ENCODE peak calls at places on chromosomes 7 and 10, in five cellular contexts. I is DND-41, A is HepG2, W is SK-N-SH, J is fibroblast of lung. F is an unnamed sample. For H3K27me3, the result is how much of the 10 kb centered on the place peaks cover.

GRCh38 chr7:28112056-28112455 is 68.5 kb downstream of the JAZF1 start:
- DNase-seq in I (no peak), A (no peak), W (peak), J (no peak), F (no peak)

GRCh38 chr10:110840225-110840922 is 31.4 kb upstream of the PDCD4 start:
- DNase-seq in I (no peak), A (peak), W (no peak), J (no peak), F (peak)

GRCh38 chr7:68925241-68925640 is 673.0 kb upstream of the AUTS2 start:
- DNase-seq in I (no peak), A (no peak), W (no peak), J (no peak), F (no peak)

GRCh38 chr10:90087197-90088007 is 386.0 kb downstream of the KIF20B start:
- DNase-seq in I (no peak), A (no peak), W (no peak), J (peak), F (no peak)

GRCh38 chr10:13784067-13784466 is 197.3 kb downstream of the PRPF18 start:
- DNase-seq in I (no peak), A (no peak), W (no peak), J (peak), F (no peak)

GRCh38 chr7:70647801-70648491 is 484.0 kb upstream of the GALNT17 start:
- DNase-seq in I (peak), A (no peak), W (no peak), J (peak), F (peak)

GRCh38 chr10:78336402-78336791 is 302.7 kb downstream of the RPS24 start:
- DNase-seq in I (no peak), A (no peak), W (no peak), J (peak), F (peak)

GRCh38 chr10:17041626-17042520 is 87.7 kb downstream of the CUBN start:
- DNase-seq in I (no peak), A (no peak), W (no peak), J (peak), F (no peak)

GRCh38 chr7:157947504-157947903 is 610.7 kb downstream of the DNAJB6 start:
- DNase-seq in I (no peak), A (no peak), W (no peak), J (no peak), F (no peak)

GRCh38 chr10:30827531-30828120 is 198.1 kb upstream of the LYZL2 start:
- DNase-seq in I (no peak), A (no peak), W (no peak), J (peak), F (no peak)

GRCh38 chr10:79058899-79059771 is 9.6 kb upstream of the ZMIZ1 start:
- DNase-seq in I (no peak), A (peak), W (peak), J (no peak), F (peak)

GRCh38 chr7:108165726-108166125 is 35.6 kb upstream of the LAMB4 start:
- DNase-seq in I (no peak), A (no peak), W (no peak), J (no peak), F (no peak)

GRCh38 chr7:66366701-66367100 is 161.6 kb downstream of the TPST1 start:
- DNase-seq in I (no peak), A (no peak), W (no peak), J (no peak), F (no peak)

GRCh38 chr7:31466036-31466435 is 47.9 kb upstream of the ITPRID1 start:
- DNase-seq in I (no peak), A (no peak), W (no peak), J (no peak), F (no peak)

GRCh38 chr7:73704640-73705550 is 14.6 kb downstream of the STX1A start:
- DNase-seq in I (no peak), A (no peak), W (peak), J (peak), F (no peak)

GRCh38 chr10:133357293-133358151 is at the start of gene FUOM:
- DNase-seq in I (peak), A (peak), W (peak), J (peak), F (no peak)

GRCh38 chr7:98774893-98775292 is 94.9 kb downstream of the TMEM130 start:
- DNase-seq in I (no peak), A (no peak), W (peak), J (no peak), F (no peak)

GRCh38 chr10:72297281-72297967 is 23.7 kb downstream of the DDIT4 start:
- DNase-seq in I (peak), A (no peak), W (no peak), J (peak), F (peak)

GRCh38 chr7:124989911-124990310 is 60.3 kb upstream of the POT1 start:
- DNase-seq in I (no peak), A (no peak), W (no peak), J (peak), F (no peak)

GRCh38 chr10:77230194-77230593 is 407.4 kb downstream of the KCNMA1 start:
- DNase-seq in I (no peak), A (no peak), W (no peak), J (peak), F (no peak)

GRCh38 chr7:155998328-155998691 is 186.0 kb upstream of the SHH start:
- DNase-seq in I (peak), A (no peak), W (no peak), J (no peak), F (no peak)

GRCh38 chr10:80921032-80921431 is 383.3 kb downstream of the SH2D4B start:
- DNase-seq in I (no peak), A (no peak), W (no peak), J (no peak), F (no peak)

DNA sequence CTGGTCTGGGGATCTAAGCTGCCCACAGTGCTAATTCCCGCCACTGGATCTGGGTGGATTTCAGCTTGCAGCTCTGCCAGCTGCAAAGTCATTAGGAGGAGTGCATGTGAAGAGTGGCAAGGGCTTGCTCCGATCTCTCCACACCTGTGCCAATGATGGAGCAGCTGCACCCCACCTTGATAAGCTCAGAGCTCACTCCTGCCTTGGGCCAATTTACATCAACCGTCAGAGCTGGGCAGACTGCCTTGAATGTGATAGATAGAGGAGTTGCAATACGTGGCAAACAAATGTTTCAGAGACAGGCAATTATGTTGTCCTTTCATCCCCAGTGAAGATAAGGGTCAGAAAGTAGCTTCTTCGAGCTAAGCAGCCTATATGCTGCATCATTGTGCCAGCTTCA is 379.9 kb downstream of the SH2D4B start:
- DNase-seq in I (no peak), A (no peak), W (no peak), J (no peak), F (no peak)
- H3K27me3 ChIP-seq in I (under half), A (under half), W (under half), J (under half), F (under half)

GRCh38 chr10:69088471-69088769 is 517 bp downstream of the SRGN start:
- DNase-seq in I (no peak), A (no peak), W (no peak), J (no peak), F (no peak)
- H3K9ac ChIP-seq in I (peak), A (no peak), W (no peak), J (no peak), F (peak)

DNA sequence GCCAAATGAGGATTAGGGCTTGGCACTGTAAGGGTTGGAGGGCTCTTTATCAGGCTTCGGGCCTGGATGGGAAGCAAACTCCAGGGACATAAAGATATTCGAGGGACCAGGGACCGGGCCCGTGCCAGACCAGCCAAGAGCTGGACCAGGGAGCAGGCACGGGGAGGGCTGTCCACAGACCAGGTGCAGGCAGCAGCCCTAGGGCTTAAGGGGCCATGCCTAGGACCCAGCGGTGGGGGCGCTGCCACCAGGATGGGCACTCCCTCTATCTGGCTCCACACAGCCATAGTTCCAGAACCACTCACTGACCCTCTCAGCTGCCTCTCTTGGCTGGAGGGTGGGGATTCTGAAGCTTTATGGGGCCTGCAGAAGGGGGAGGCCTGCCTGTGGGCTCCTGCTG is 32.9 kb downstream of the FAM241B start:
- DNase-seq in I (no peak), A (no peak), W (peak), J (no peak), F (no peak)
- H3K27me3 ChIP-seq in I (under half), A (under half), W (half or more), J (under half), F (under half)

GRCh38 chr10:98274562-98274961 is 6.6 kb upstream of the LOXL4 start:
- DNase-seq in I (no peak), A (no peak), W (no peak), J (no peak), F (no peak)
- H3K9ac ChIP-seq in I (no peak), A (no peak), W (no peak), J (no peak), F (no peak)

DNA sequence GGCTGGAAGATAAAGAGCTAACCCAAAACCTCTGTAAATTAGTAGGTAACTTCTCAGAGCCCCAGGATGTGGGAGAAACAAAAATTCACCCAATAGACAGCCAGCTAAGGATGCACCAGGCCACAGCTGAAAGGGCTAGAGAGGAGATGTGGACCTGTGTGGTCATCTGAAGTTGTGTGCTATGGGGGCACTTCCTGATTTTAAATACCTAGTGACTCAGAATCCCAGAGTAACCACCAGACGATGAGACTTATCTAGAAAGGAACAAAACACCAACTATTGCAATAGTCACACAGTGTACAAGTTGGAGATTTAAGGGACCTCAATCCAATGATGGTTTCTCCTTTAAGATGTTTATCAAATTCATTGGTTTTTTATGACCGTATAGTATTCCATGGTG is 408.3 kb upstream of the ANKRD30A start:
- DNase-seq in I (no peak), A (no peak), W (no peak), J (no peak), F (no peak)
- H3K27me3 ChIP-seq in I (under half), A (under half), W (under half), J (under half), F (under half)

GRCh38 chr7:7817748-7818147 is 99.3 kb upstream of the RPA3 start:
- DNase-seq in I (no peak), A (no peak), W (no peak), J (no peak), F (no peak)

GRCh38 chr7:7821517-7821916 is 103.1 kb upstream of the RPA3 start:
- DNase-seq in I (no peak), A (no peak), W (no peak), J (no peak), F (no peak)

GRCh38 chr7:7820409-7820808 is 102.0 kb upstream of the RPA3 start:
- DNase-seq in I (no peak), A (no peak), W (no peak), J (no peak), F (no peak)

GRCh38 chr7:7820939-7821338 is 102.5 kb upstream of the RPA3 start:
- DNase-seq in I (no peak), A (no peak), W (no peak), J (no peak), F (no peak)

DNA sequence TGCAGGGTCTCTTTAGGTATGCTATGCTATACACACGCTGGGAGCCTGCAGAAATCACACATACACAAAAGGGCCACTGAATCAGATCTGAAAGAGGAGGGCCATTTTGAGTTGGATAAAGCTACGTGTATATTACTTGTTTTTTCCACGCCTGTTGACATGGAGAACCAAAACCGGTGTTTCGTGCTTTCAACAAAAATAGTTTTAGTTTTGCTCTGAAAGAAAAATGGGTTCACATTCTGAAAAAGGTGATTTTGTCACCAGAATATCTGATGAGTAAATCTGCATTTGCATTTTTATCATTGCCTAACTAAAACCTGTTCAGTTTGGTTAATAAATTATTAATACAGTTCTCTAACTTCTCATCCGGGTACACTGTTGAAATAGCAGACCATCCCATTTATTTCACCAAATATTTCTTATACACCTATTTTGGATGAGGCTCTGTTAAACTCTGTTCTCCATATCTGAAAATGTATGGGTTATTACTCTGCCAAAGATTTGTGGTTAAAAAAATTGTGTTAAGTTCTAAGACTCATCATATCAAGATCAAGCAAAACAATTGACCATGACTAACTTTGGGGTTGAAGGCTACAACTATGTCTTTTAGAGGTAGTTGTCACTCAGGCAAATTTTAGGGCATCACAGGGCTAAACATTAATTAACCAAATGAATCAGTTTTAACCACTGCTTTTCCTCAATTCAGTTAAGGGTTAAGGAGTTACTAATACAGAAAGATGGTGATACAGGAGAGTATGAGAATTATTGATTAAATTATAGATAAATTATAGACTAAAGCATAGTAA is 101.2 kb upstream of the RPA3 start:
- DNase-seq in I (no peak), A (no peak), W (no peak), J (peak), F (no peak)
- H3K9ac ChIP-seq in I (no peak), A (no peak), W (no peak), J (no peak), F (no peak)

GRCh38 chr10:122962405-122962804 is 8.4 kb upstream of the C10orf88 start:
- DNase-seq in I (no peak), A (no peak), W (no peak), J (peak), F (no peak)
- H3K27me3 ChIP-seq in I (under half), A (under half), W (under half), J (under half), F (under half)

DNA sequence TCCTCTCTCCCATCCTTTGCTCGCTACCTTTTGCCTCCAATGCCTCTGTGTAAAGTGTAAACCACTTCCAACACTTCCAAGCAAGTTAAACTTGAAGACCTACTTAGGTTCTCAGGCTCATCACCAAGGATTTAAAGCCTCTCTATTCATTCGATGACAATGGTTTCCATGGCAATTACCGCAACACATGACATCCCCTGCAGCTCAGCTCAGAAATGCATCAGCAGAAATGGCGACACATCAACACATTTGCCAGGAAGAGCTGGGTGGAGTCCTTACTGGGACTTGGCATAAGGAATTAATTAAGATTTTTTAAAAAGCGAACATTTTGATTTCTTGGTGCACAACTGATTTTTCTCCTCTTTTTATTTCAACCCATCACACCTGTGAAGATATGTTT is 453.6 kb upstream of the CELF2 start:
- DNase-seq in I (no peak), A (no peak), W (no peak), J (no peak), F (no peak)
- H3K9ac ChIP-seq in I (no peak), A (no peak), W (no peak), J (no peak), F (no peak)

GRCh38 chr10:131559450-131559911 is 248.0 kb upstream of the TCERG1L start:
- DNase-seq in I (no peak), A (no peak), W (no peak), J (no peak), F (no peak)

GRCh38 chr10:131560726-131561390 is 249.3 kb upstream of the TCERG1L start:
- DNase-seq in I (no peak), A (no peak), W (no peak), J (no peak), F (no peak)

GRCh38 chr10:131560166-131560565 is 248.6 kb upstream of the TCERG1L start:
- DNase-seq in I (no peak), A (no peak), W (no peak), J (no peak), F (no peak)

GRCh38 chr10:131556897-131557500 is 245.5 kb upstream of the TCERG1L start:
- DNase-seq in I (no peak), A (no peak), W (no peak), J (no peak), F (no peak)

GRCh38 chr10:131561897-131562296 is 250.4 kb upstream of the TCERG1L start:
- DNase-seq in I (no peak), A (no peak), W (no peak), J (no peak), F (no peak)
- H3K27me3 ChIP-seq in I (under half), A (under half), W (under half), J (under half), F (under half)

GRCh38 chr7:2381227-2381626 is 22.2 kb upstream of the CHST12 start:
- DNase-seq in I (no peak), A (no peak), W (no peak), J (no peak), F (no peak)

GRCh38 chr7:2383543-2384274 is 19.7 kb upstream of the CHST12 start:
- DNase-seq in I (no peak), A (no peak), W (peak), J (no peak), F (no peak)

GRCh38 chr7:2379821-2380450 is 23.5 kb upstream of the CHST12 start:
- DNase-seq in I (no peak), A (no peak), W (no peak), J (no peak), F (no peak)

GRCh38 chr7:2380461-2380860 is 22.9 kb upstream of the CHST12 start:
- DNase-seq in I (no peak), A (no peak), W (no peak), J (no peak), F (no peak)

DNA sequence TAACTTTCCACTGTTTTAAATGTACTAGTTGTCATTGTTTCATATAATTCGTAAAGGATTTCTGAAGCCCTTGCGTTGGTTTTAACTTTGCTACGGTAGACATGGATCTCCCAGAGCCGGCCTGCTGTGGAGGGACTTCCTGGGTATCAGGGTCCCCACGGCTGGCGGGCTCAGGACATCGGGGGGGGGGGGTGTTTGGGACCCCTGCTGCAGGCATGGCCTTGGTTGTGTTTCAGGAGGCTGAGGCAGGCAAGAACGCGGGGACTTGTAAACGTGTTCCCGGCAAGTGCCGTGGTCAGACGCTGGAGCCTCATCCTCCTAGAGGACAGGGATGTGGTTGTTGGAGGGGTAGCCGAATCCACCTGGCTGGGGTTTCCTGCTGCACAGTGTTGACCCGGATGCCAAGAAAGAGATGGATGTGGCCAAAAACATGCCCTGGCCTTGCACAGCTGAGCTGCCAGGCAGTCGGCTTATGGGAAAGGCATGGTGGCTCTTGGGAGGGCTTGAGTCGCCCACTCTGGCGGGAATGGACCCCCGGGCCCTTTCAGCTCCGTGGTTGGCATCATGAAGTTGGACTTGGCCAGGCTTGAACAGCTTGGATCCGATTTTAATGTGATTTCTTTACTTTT is 21.4 kb upstream of the CHST12 start:
- DNase-seq in I (no peak), A (no peak), W (no peak), J (no peak), F (no peak)
- H3K9ac ChIP-seq in I (no peak), A (no peak), W (no peak), J (no peak), F (no peak)